ENCODE peak calls at places on chromosomes 13 and 19, in four cellular contexts. C is HL-60, M is K562, S is GM12878. Q is an unnamed sample.

GRCh38 chr19:55173717-55174409 is 6.2 kb downstream of the SYT5 start:
- DNase-seq in C (no peak), M (peak; percentile 94), S (no peak), Q (no peak)

GRCh38 chr13:75417647-75418046 is 64.3 kb downstream of the TBC1D4 start:
- DNase-seq in C (peak; percentile 3), M (no peak), S (no peak), Q (no peak)

GRCh38 chr13:26486550-26486949 is 70.9 kb upstream of the WASF3 start:
- DNase-seq in C (no peak), M (no peak), S (no peak), Q (no peak)

GRCh38 chr19:44111910-44112463 is 1.2 kb upstream of the ZNF225 start:
- DNase-seq in C (no peak), M (peak; percentile 8), S (no peak), Q (no peak)

GRCh38 chr19:38210458-38210987 is 13.5 kb downstream of the DPF1 start:
- DNase-seq in C (no peak), M (no peak), S (no peak), Q (no peak)

GRCh38 chr13:98366959-98367358 is 189.9 kb upstream of the RNF113B start:
- DNase-seq in C (no peak), M (no peak), S (no peak), Q (no peak)

GRCh38 chr19:38417146-38417543 is 8.9 kb downstream of the RASGRP4 start:
- DNase-seq in C (no peak), M (no peak), S (no peak), Q (no peak)

GRCh38 chr19:39659791-39660190 is 4.1 kb downstream of the LGALS16 start:
- DNase-seq in C (no peak), M (no peak), S (no peak), Q (no peak)

GRCh38 chr19:40585677-40586422 is 9.2 kb downstream of the SHKBP1 start:
- DNase-seq in C (peak; percentile 75), M (no peak), S (no peak), Q (no peak)

GRCh38 chr19:17330546-17331253 is 4.0 kb downstream of the ANO8 start:
- DNase-seq in C (no peak), M (no peak), S (no peak), Q (no peak)

GRCh38 chr19:55467236-55468053 is 2.9 kb upstream of the C19orf85 start:
- DNase-seq in C (no peak), M (peak; percentile 86), S (no peak), Q (peak; percentile 89)

GRCh38 chr13:49021953-49022352 is 46.2 kb downstream of the FNDC3A start:
- DNase-seq in C (no peak), M (no peak), S (no peak), Q (no peak)

GRCh38 chr19:9645466-9645865 is 24.4 kb upstream of the ZNF561 start:
- DNase-seq in C (no peak), M (no peak), S (no peak), Q (no peak)

GRCh38 chr19:5052515-5052914 is 83.6 kb downstream of the KDM4B start:
- DNase-seq in C (no peak), M (no peak), S (no peak), Q (no peak)

GRCh38 chr19:40265763-40266099 is 19.4 kb downstream of the AKT2 start:
- DNase-seq in C (no peak), M (no peak), S (no peak), Q (no peak)

GRCh38 chr19:5580116-5580515 is 12.4 kb upstream of the TINCR start:
- DNase-seq in C (no peak), M (no peak), S (no peak), Q (no peak)

GRCh38 chr13:33355470-33355869 is 69.9 kb upstream of the STARD13 start:
- DNase-seq in C (peak; percentile 67), M (no peak), S (no peak), Q (no peak)

GRCh38 chr19:19627716-19628498 is at the start of gene LPAR2:
- DNase-seq in C (no peak), M (no peak), S (no peak), Q (peak; percentile 97)

GRCh38 chr19:53916004-53916403 is 6.9 kb downstream of the CACNG7 start:
- DNase-seq in C (no peak), M (no peak), S (no peak), Q (no peak)

GRCh38 chr13:45086484-45086883 is 33.8 kb upstream of the GTF2F2 start:
- DNase-seq in C (no peak), M (no peak), S (no peak), Q (no peak)

GRCh38 chr13:97559030-97559429 is 125.1 kb downstream of the RAP2A start:
- DNase-seq in C (no peak), M (no peak), S (no peak), Q (no peak)

GRCh38 chr19:16015805-16016173 is 60.5 kb upstream of the TPM4 start:
- DNase-seq in C (no peak), M (no peak), S (no peak), Q (no peak)

GRCh38 chr13:40028446-40028845 is 373.0 kb downstream of the COG6 start:
- DNase-seq in C (no peak), M (no peak), S (no peak), Q (no peak)

GRCh38 chr13:80469105-80469840 is 128.3 kb upstream of the SPRY2 start:
- DNase-seq in C (peak; percentile 49), M (no peak), S (no peak), Q (no peak)

GRCh38 chr13:75135325-75135825 is 346.6 kb downstream of the TBC1D4 start:
- DNase-seq in C (no peak), M (no peak), S (no peak), Q (no peak)

GRCh38 chr13:50685491-50685890 is 158.0 kb downstream of the DLEU7 start:
- DNase-seq in C (no peak), M (no peak), S (no peak), Q (no peak)

GRCh38 chr19:8336072-8336569 is 6.9 kb downstream of the KANK3 start:
- DNase-seq in C (no peak), M (no peak), S (no peak), Q (no peak)

GRCh38 chr13:108828053-108828806 is 198.8 kb downstream of the MYO16 start:
- DNase-seq in C (no peak), M (no peak), S (no peak), Q (no peak)

GRCh38 chr13:37608750-37609339 is 10.3 kb upstream of the POSTN start:
- DNase-seq in C (no peak), M (no peak), S (no peak), Q (no peak)

GRCh38 chr19:8663920-8664670 is 33.7 kb downstream of the NFILZ start:
- DNase-seq in C (no peak), M (no peak), S (no peak), Q (no peak)

GRCh38 chr13:28753208-28753892 is 34.6 kb upstream of the SLC46A3 start:
- DNase-seq in C (no peak), M (no peak), S (no peak), Q (no peak)

GRCh38 chr13:23583491-23583890 is 13.3 kb downstream of the TNFRSF19 start:
- DNase-seq in C (no peak), M (no peak), S (no peak), Q (no peak)

GRCh38 chr19:5083547-5083965 is 114.6 kb downstream of the KDM4B start:
- DNase-seq in C (no peak), M (no peak), S (no peak), Q (no peak)

GRCh38 chr19:17220207-17220758 is 5.1 kb downstream of the USE1 start:
- DNase-seq in C (no peak), M (peak; percentile 69), S (no peak), Q (no peak)

GRCh38 chr19:2464389-2464788 is 7.6 kb upstream of the LMNB2 start:
- DNase-seq in C (no peak), M (no peak), S (no peak), Q (no peak)

GRCh38 chr19:2460245-2460644 is 3.5 kb upstream of the LMNB2 start:
- DNase-seq in C (no peak), M (no peak), S (no peak), Q (no peak)

GRCh38 chr19:2458054-2458453 is 1.3 kb upstream of the LMNB2 start:
- DNase-seq in C (no peak), M (no peak), S (no peak), Q (no peak)

GRCh38 chr19:2461751-2462634 is 5.2 kb upstream of the LMNB2 start:
- DNase-seq in C (no peak), M (peak; percentile 48), S (no peak), Q (peak; percentile 87)

DNA sequence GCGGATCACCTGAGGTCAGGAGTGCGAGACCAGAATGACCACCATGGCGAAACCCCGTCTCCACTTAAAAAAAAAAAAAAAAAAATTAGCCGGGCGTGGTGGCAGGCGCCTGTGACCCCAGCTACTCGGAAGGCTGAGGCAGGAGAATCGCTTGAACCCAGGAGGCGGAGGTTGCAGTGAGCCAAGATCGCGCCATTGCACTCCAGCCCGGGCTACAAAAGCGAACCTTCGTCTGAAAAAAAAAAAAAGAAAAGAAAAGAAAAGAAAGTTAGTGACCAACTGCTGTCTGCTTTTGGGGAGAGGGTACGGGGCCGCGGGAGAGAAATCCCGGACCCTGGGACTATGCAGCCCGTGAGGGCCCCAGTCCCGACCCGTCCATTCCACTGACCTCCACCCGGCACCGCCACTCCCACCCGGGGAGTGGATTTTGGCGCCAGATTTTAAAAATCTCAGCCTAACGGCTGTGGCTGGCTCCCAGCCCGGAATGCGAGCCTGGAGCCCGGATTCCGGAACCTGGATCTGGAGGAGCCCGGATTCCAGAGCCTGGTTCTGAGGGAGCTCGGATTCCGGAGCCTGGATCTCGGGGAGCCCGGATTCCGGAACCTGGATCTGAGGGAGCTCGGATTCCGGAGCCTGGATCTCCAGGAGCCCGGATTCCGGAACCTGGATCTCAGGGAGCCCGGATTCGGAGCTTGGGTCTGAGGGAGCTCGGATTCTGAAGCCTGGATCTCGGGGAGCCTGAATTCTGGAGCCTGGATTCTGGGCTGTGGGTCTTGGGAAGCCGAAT is 6.1 kb upstream of the LMNB2 start:
- DNase-seq in C (no peak), M (no peak), S (no peak), Q (no peak)
- TF ChIP-seq SPI1 in C (no peak), M (no peak), S (no peak), Q (no peak)

GRCh38 chr19:29565171-29565570 is 39.4 kb downstream of the VSTM2B start:
- DNase-seq in C (no peak), M (no peak), S (no peak), Q (no peak)

GRCh38 chr19:29568036-29568788 is 37.9 kb upstream of the POP4 start:
- DNase-seq in C (no peak), M (no peak), S (no peak), Q (no peak)

GRCh38 chr19:29569038-29569911 is 36.8 kb upstream of the POP4 start:
- DNase-seq in C (no peak), M (no peak), S (no peak), Q (no peak)

GRCh38 chr19:29566496-29567054 is 39.5 kb upstream of the POP4 start:
- DNase-seq in C (no peak), M (no peak), S (no peak), Q (no peak)

GRCh38 chr19:29567366-29567915 is 38.6 kb upstream of the POP4 start:
- DNase-seq in C (no peak), M (no peak), S (no peak), Q (no peak)
- TF ChIP-seq SPI1 in C (no peak), M (no peak), S (no peak), Q (no peak)

GRCh38 chr13:72565893-72566292 is 161.5 kb downstream of the MZT1 start:
- DNase-seq in C (no peak), M (peak; percentile 2), S (no peak), Q (no peak)
- TF ChIP-seq SPI1 in C (no peak), M (no peak), S (no peak), Q (no peak)

GRCh38 chr19:14542721-14543328 is 13.4 kb downstream of the TECR start:
- DNase-seq in C (no peak), M (peak; percentile 54), S (no peak), Q (no peak)

GRCh38 chr19:14540741-14541525 is 11.5 kb downstream of the TECR start:
- DNase-seq in C (no peak), M (no peak), S (no peak), Q (no peak)

GRCh38 chr19:14533450-14533849 is 4.1 kb downstream of the TECR start:
- DNase-seq in C (no peak), M (no peak), S (no peak), Q (no peak)

GRCh38 chr19:14536926-14537692 is 7.7 kb downstream of the TECR start:
- DNase-seq in C (no peak), M (peak; percentile 96), S (no peak), Q (no peak)
- TF ChIP-seq SPI1 in C (no peak), M (no peak), S (no peak), Q (no peak)

Q was measured in GM12891.